ENCODE peak calls at places on chromosomes 1 and 21, in four cellular contexts. One of them, this sample, is unnamed.

GRCh38 chr21:29875873-29876272 is 63.9 kb downstream of the GRIK1 start:
- DNase-seq in central memory CD4-positive, alpha-beta T cell: no peak
- DNase-seq in heart right ventricle: no peak
- DNase-seq in Daoy: no peak
- DNase-seq in this sample: no peak

GRCh38 chr1:106924360-106924759 is 132.1 kb upstream of the PRMT6 start:
- DNase-seq in Daoy: peak; percentile 23
- DNase-seq in central memory CD4-positive, alpha-beta T cell: no peak
- DNase-seq in heart right ventricle: no peak
- DNase-seq in this sample: no peak

GRCh38 chr1:25676488-25676887 is 59.9 kb downstream of the MAN1C1 start:
- DNase-seq in Daoy: peak; percentile 87
- DNase-seq in central memory CD4-positive, alpha-beta T cell: peak; percentile 9
- DNase-seq in heart right ventricle: no peak
- DNase-seq in this sample: no peak

GRCh38 chr1:77316006-77316405 is 34.2 kb downstream of the AK5 start:
- DNase-seq in central memory CD4-positive, alpha-beta T cell: no peak
- DNase-seq in heart right ventricle: no peak
- DNase-seq in Daoy: no peak
- DNase-seq in this sample: no peak

GRCh38 chr1:117093091-117093534 is 28.4 kb downstream of the TRIM45 start:
- DNase-seq in heart right ventricle: no peak
- DNase-seq in central memory CD4-positive, alpha-beta T cell: no peak
- DNase-seq in Daoy: peak; percentile 97
- DNase-seq in this sample: no peak

GRCh38 chr1:1926886-1927660 is 8.0 kb upstream of the TMEM52 start:
- DNase-seq in heart right ventricle: no peak
- DNase-seq in Daoy: no peak
- DNase-seq in central memory CD4-positive, alpha-beta T cell: no peak
- DNase-seq in this sample: no peak

GRCh38 chr1:16236495-16237342 is at the start of gene CPLANE2:
- DNase-seq in central memory CD4-positive, alpha-beta T cell: peak; percentile 95
- DNase-seq in Daoy: peak; percentile 97
- DNase-seq in heart right ventricle: peak; percentile 95
- DNase-seq in this sample: peak; percentile 97

GRCh38 chr1:209484429-209484828 is 99.1 kb upstream of the CAMK1G start:
- DNase-seq in heart right ventricle: no peak
- DNase-seq in central memory CD4-positive, alpha-beta T cell: no peak
- DNase-seq in Daoy: no peak
- DNase-seq in this sample: no peak

GRCh38 chr1:162284206-162284955 is 92.3 kb downstream of the SPATA46 start:
- DNase-seq in Daoy: no peak
- DNase-seq in central memory CD4-positive, alpha-beta T cell: no peak
- DNase-seq in heart right ventricle: no peak
- DNase-seq in this sample: no peak

GRCh38 chr1:40662151-40662550 is 3.3 kb downstream of the RIMS3 start:
- DNase-seq in heart right ventricle: no peak
- DNase-seq in central memory CD4-positive, alpha-beta T cell: no peak
- DNase-seq in Daoy: no peak
- DNase-seq in this sample: no peak

GRCh38 chr1:151711940-151712339 is 4.7 kb downstream of the CELF3 start:
- DNase-seq in central memory CD4-positive, alpha-beta T cell: no peak
- DNase-seq in heart right ventricle: no peak
- DNase-seq in Daoy: no peak
- DNase-seq in this sample: no peak

GRCh38 chr1:234603221-234604204 is 6.5 kb downstream of the IRF2BP2 start:
- DNase-seq in heart right ventricle: no peak
- DNase-seq in central memory CD4-positive, alpha-beta T cell: no peak
- DNase-seq in Daoy: no peak
- DNase-seq in this sample: no peak

GRCh38 chr1:41682149-41682548 is 197.7 kb upstream of the EDN2 start:
- DNase-seq in central memory CD4-positive, alpha-beta T cell: no peak
- DNase-seq in heart right ventricle: no peak
- DNase-seq in Daoy: no peak
- DNase-seq in this sample: no peak